ENCODE peak calls at places on chromosomes 5 and 9, in four cellular contexts. R is neural progenitor cell, J is right lobe of liver, B is fibroblast of lung. X is an unnamed sample. For H3K4me1, the result is how much of the 10 kb centered on the place peaks cover.

GRCh38 chr5:93582677-93583524 is at the start of gene NR2F1:
- DNase-seq in R (peak), J (no peak), B (peak), X (no peak)

GRCh38 chr9:115657695-115658094 is 495.9 kb upstream of the PAPPA start:
- DNase-seq in R (no peak), J (no peak), B (no peak), X (no peak)

GRCh38 chr9:14158911-14159310 is 155.0 kb downstream of the NFIB start:
- DNase-seq in R (no peak), J (no peak), B (peak), X (no peak)

GRCh38 chr5:167573274-167574127 is 717.9 kb upstream of the WWC1 start:
- DNase-seq in R (peak), J (no peak), B (peak), X (no peak)

GRCh38 chr9:22307013-22307711 is 139.5 kb upstream of the DMRTA1 start:
- DNase-seq in R (peak), J (no peak), B (peak), X (no peak)

GRCh38 chr5:3386676-3387075 is 209.0 kb upstream of the IRX1 start:
- DNase-seq in R (no peak), J (no peak), B (no peak), X (no peak)

GRCh38 chr5:62780888-62781287 is 202.3 kb downstream of the LRRC70 start:
- DNase-seq in R (peak), J (no peak), B (no peak), X (no peak)

GRCh38 chr9:89528540-89528939 is 30.6 kb upstream of the SEMA4D start:
- DNase-seq in R (no peak), J (no peak), B (no peak), X (no peak)

GRCh38 chr5:104186100-104186499 is 623.5 kb upstream of the NUDT12 start:
- DNase-seq in R (peak), J (peak), B (no peak), X (peak)

GRCh38 chr5:6812800-6813731 is 99.8 kb downstream of the TENT4A start:
- DNase-seq in R (no peak), J (no peak), B (peak), X (peak)

DNA sequence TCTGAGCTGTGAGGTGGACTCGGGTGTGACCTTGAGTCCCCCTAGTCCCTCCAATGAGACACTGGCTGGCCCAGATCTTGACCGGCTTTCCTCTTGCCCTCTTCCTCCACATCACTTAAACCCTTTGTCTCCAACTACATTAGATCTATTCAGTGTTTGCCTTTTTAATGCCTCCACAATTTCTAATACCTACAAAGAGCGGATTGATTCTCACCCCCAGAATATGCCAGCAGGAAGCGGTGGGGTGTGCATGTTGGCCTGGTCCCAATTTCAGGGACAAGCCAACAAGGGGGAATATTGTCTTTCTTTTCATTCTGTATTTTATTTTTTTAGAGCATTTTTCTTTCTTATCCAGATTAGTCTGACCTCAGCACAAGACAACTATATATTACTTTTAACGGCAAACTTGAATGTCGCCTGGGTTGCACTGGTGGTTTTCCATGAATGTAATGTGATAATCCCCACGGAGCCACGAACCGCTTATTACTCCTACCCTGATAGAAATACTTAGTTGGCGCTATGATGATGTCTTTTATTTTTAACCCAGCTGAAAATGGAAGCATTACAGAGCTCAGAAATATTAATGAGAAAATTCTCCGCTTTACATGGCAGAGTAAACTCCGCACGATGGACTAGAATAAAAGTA is 68.5 kb upstream of the MYO10 start:
- DNase-seq in R (no peak), J (no peak), B (no peak), X (no peak)
- H3K4me3 ChIP-seq in R (no peak), J (no peak), B (no peak), X (no peak)

DNA sequence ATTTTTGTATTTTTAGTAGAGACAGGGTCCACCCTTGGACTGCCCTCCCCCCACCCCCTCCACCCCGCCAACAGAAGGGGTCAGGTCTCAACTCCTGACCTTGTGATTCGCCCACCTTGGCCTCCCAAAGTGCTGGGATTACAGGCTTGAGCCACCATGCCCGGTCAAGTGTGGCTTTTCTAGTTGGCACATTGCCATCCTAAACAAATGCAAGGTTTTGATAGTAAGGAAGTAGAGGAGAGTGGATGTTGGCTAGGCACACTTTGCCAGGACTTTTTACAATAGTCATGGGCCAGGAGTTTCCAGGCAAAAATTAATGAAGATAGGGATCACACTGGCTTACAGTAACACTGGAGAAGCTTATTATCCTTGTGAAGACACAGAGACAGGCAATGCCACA is 62.4 kb downstream of the GALNT12 start:
- DNase-seq in R (no peak), J (no peak), B (no peak), X (no peak)
- H3K4me1 ChIP-seq in R (under half), J (under half), B (under half), X (under half)

GRCh38 chr9:110835859-110836271 is 167.3 kb downstream of the MUSK start:
- DNase-seq in R (no peak), J (no peak), B (peak), X (no peak)

GRCh38 chr9:110835404-110835803 is 166.8 kb downstream of the MUSK start:
- DNase-seq in R (no peak), J (no peak), B (peak), X (no peak)

GRCh38 chr9:110828148-110828730 is 159.6 kb downstream of the MUSK start:
- DNase-seq in R (peak), J (no peak), B (peak), X (peak)

GRCh38 chr9:110832916-110833315 is 164.3 kb downstream of the MUSK start:
- DNase-seq in R (no peak), J (no peak), B (no peak), X (no peak)

DNA sequence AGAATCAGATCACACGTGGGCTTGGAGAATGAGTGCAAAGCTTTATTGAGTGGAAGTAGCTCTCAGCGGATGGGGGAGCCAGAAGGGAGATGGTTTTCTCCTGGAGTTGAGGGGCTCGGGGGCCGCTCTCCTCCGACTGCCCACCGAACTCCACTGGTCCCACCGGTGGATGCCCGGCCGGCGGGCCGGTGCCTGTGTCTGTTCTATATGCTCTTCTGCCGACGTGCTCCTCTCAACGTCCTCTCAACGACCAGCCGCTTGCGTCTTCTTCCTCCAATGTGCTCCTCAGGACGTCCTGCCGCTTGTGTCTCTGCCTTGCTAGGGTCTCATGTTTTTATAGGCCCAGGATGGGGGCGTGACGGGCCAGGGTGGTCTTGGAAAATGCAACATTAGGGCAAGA is 161.9 kb downstream of the MUSK start:
- DNase-seq in R (no peak), J (no peak), B (no peak), X (no peak)
- H3K4me3 ChIP-seq in R (no peak), J (no peak), B (no peak), X (no peak)

GRCh38 chr5:95935553-95936100 is 26.0 kb downstream of the ELL2 start:
- DNase-seq in R (no peak), J (no peak), B (no peak), X (no peak)
- H3K4me1 ChIP-seq in R (under half), J (under half), B (under half), X (under half)

GRCh38 chr9:69168709-69169217 is 5.3 kb upstream of the TJP2 start:
- DNase-seq in R (no peak), J (peak), B (peak), X (peak)
- H3K4me3 ChIP-seq in R (no peak), J (no peak), B (no peak), X (no peak)

GRCh38 chr5:17185349-17185748 is 32.1 kb upstream of the BASP1 start:
- DNase-seq in R (no peak), J (no peak), B (no peak), X (no peak)
- H3K4me1 ChIP-seq in R (under half), J (under half), B (half or more), X (under half)

GRCh38 chr5:76082790-76083554 is at the start of gene SV2C:
- DNase-seq in R (peak), J (peak), B (no peak), X (peak)
- H3K4me3 ChIP-seq in R (peak), J (no peak), B (no peak), X (no peak)

GRCh38 chr9:129143031-129143441 is 31.8 kb downstream of the PTPA start:
- DNase-seq in R (peak), J (peak), B (peak), X (peak)

GRCh38 chr9:129143461-129143927 is 32.3 kb downstream of the PTPA start:
- DNase-seq in R (no peak), J (peak), B (peak), X (peak)

GRCh38 chr9:129141066-129142041 is 30.1 kb downstream of the PTPA start:
- DNase-seq in R (peak), J (no peak), B (peak), X (no peak)

GRCh38 chr9:129142536-129142935 is 31.3 kb downstream of the PTPA start:
- DNase-seq in R (no peak), J (no peak), B (no peak), X (no peak)

DNA sequence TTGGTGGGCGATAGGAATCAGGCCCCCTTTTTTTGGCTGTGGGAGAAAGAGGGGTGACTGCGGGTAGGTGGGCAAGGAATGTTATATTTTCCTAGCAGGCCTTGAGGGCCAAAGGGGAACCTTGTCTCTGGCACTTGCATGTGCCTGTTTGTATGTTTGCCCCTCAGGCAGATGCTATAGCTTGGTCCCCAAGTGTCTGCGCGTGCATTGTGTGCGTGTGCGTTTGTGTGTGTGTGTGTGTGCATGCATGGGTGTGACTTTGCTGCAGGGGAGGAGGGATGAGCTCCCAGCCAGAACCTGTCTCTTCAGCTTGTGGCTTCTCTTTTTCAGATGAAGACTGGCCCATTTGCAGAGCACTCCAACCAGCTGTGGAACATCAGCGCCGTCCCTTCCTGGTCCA is 30.9 kb downstream of the PTPA start:
- DNase-seq in R (no peak), J (no peak), B (no peak), X (no peak)
- H3K4me1 ChIP-seq in R (half or more), J (under half), B (half or more), X (half or more)

X was measured in mucosa of descending colon.